ENCODE peak calls at places on chromosomes 13 and 19, in nine cellular contexts. One of them, this sample, is unnamed.

GRCh38 chr13:111414341-111414740 is 93.9 kb downstream of the TEX29 start:
- DNase-seq in MCF 10A: no peak
- DNase-seq in WTC11: no peak
- DNase-seq in breast epithelium: no peak
- DNase-seq in HFF-Myc: no peak
- DNase-seq in activated T-cell treated with anti-CD3 and anti-CD28 coated beads, Interleukin-2, amount 50 U/mL, for 4 hours: no peak
- DNase-seq in ecto neural progenitor cell: no peak
- DNase-seq in RPMI8226: no peak
- DNase-seq in colonic mucosa: no peak
- DNase-seq in this sample: no peak

GRCh38 chr13:112071902-112072530 is 5.1 kb downstream of the SOX1 start:
- DNase-seq in MCF 10A: no peak
- DNase-seq in WTC11: no peak
- DNase-seq in breast epithelium: no peak
- DNase-seq in HFF-Myc: no peak
- DNase-seq in activated T-cell treated with anti-CD3 and anti-CD28 coated beads, Interleukin-2, amount 50 U/mL, for 4 hours: no peak
- DNase-seq in ecto neural progenitor cell: no peak
- DNase-seq in RPMI8226: no peak
- DNase-seq in colonic mucosa: no peak
- DNase-seq in this sample: no peak

GRCh38 chr13:97600438-97601080 is 166.6 kb downstream of the RAP2A start:
- DNase-seq in MCF 10A: peak; percentile 83
- DNase-seq in WTC11: no peak
- DNase-seq in breast epithelium: no peak
- DNase-seq in HFF-Myc: peak; percentile 5
- DNase-seq in activated T-cell treated with anti-CD3 and anti-CD28 coated beads, Interleukin-2, amount 50 U/mL, for 4 hours: no peak
- DNase-seq in ecto neural progenitor cell: no peak
- DNase-seq in RPMI8226: peak; percentile 11
- DNase-seq in colonic mucosa: no peak
- DNase-seq in this sample: peak; percentile 4

GRCh38 chr13:74166286-74166685 is 32.1 kb upstream of the KLF12 start:
- DNase-seq in MCF 10A: no peak
- DNase-seq in WTC11: no peak
- DNase-seq in breast epithelium: no peak
- DNase-seq in HFF-Myc: no peak
- DNase-seq in activated T-cell treated with anti-CD3 and anti-CD28 coated beads, Interleukin-2, amount 50 U/mL, for 4 hours: no peak
- DNase-seq in ecto neural progenitor cell: no peak
- DNase-seq in RPMI8226: no peak
- DNase-seq in colonic mucosa: no peak
- DNase-seq in this sample: no peak

GRCh38 chr13:94217370-94217769 is 262.1 kb downstream of the DCT start:
- DNase-seq in MCF 10A: no peak
- DNase-seq in WTC11: no peak
- DNase-seq in breast epithelium: no peak
- DNase-seq in HFF-Myc: no peak
- DNase-seq in activated T-cell treated with anti-CD3 and anti-CD28 coated beads, Interleukin-2, amount 50 U/mL, for 4 hours: no peak
- DNase-seq in ecto neural progenitor cell: no peak
- DNase-seq in RPMI8226: no peak
- DNase-seq in colonic mucosa: no peak
- DNase-seq in this sample: no peak

GRCh38 chr19:29587518-29587986 is 18.5 kb upstream of the POP4 start:
- DNase-seq in MCF 10A: no peak
- DNase-seq in WTC11: no peak
- DNase-seq in breast epithelium: no peak
- DNase-seq in HFF-Myc: peak; percentile 25
- DNase-seq in activated T-cell treated with anti-CD3 and anti-CD28 coated beads, Interleukin-2, amount 50 U/mL, for 4 hours: peak; percentile 39
- DNase-seq in ecto neural progenitor cell: no peak
- DNase-seq in RPMI8226: no peak
- DNase-seq in colonic mucosa: no peak
- DNase-seq in this sample: no peak

GRCh38 chr19:35362261-35363000 is 4.2 kb downstream of the FFAR3 start:
- DNase-seq in MCF 10A: no peak
- DNase-seq in WTC11: no peak
- DNase-seq in breast epithelium: no peak
- DNase-seq in HFF-Myc: no peak
- DNase-seq in activated T-cell treated with anti-CD3 and anti-CD28 coated beads, Interleukin-2, amount 50 U/mL, for 4 hours: no peak
- DNase-seq in ecto neural progenitor cell: peak; percentile 14
- DNase-seq in RPMI8226: no peak
- DNase-seq in colonic mucosa: no peak
- DNase-seq in this sample: no peak

GRCh38 chr13:77516342-77516789 is 19.1 kb upstream of the SCEL start:
- DNase-seq in MCF 10A: peak; percentile 52
- DNase-seq in WTC11: no peak
- DNase-seq in breast epithelium: no peak
- DNase-seq in HFF-Myc: no peak
- DNase-seq in activated T-cell treated with anti-CD3 and anti-CD28 coated beads, Interleukin-2, amount 50 U/mL, for 4 hours: no peak
- DNase-seq in ecto neural progenitor cell: no peak
- DNase-seq in RPMI8226: no peak
- DNase-seq in colonic mucosa: no peak
- DNase-seq in this sample: no peak

GRCh38 chr19:18520848-18521691 is 800 bp downstream of the ELL start:
- DNase-seq in MCF 10A: peak; percentile 28
- DNase-seq in WTC11: peak; percentile 42
- DNase-seq in breast epithelium: no peak
- DNase-seq in HFF-Myc: no peak
- DNase-seq in activated T-cell treated with anti-CD3 and anti-CD28 coated beads, Interleukin-2, amount 50 U/mL, for 4 hours: no peak
- DNase-seq in ecto neural progenitor cell: peak; percentile 69
- DNase-seq in RPMI8226: peak; percentile 75
- DNase-seq in colonic mucosa: peak; percentile 61
- DNase-seq in this sample: no peak

GRCh38 chr19:18460313-18460712 is 22.4 kb upstream of the ISYNA1 start:
- DNase-seq in MCF 10A: peak; percentile 90
- DNase-seq in WTC11: no peak
- DNase-seq in breast epithelium: no peak
- DNase-seq in HFF-Myc: no peak
- DNase-seq in activated T-cell treated with anti-CD3 and anti-CD28 coated beads, Interleukin-2, amount 50 U/mL, for 4 hours: no peak
- DNase-seq in ecto neural progenitor cell: no peak
- DNase-seq in RPMI8226: no peak
- DNase-seq in colonic mucosa: no peak
- DNase-seq in this sample: no peak

GRCh38 chr19:36973021-36973843 is 57.1 kb downstream of the ZNF568 start:
- DNase-seq in MCF 10A: no peak
- DNase-seq in WTC11: peak; percentile 90
- DNase-seq in breast epithelium: peak; percentile 72
- DNase-seq in HFF-Myc: peak; percentile 2
- DNase-seq in activated T-cell treated with anti-CD3 and anti-CD28 coated beads, Interleukin-2, amount 50 U/mL, for 4 hours: peak; percentile 66
- DNase-seq in ecto neural progenitor cell: peak; percentile 46
- DNase-seq in RPMI8226: peak; percentile 29
- DNase-seq in colonic mucosa: peak; percentile 92
- DNase-seq in this sample: peak; percentile 78

GRCh38 chr13:44796597-44797517 is 192.4 kb downstream of the NUFIP1 start:
- DNase-seq in MCF 10A: no peak
- DNase-seq in WTC11: no peak
- DNase-seq in breast epithelium: no peak
- DNase-seq in HFF-Myc: no peak
- DNase-seq in activated T-cell treated with anti-CD3 and anti-CD28 coated beads, Interleukin-2, amount 50 U/mL, for 4 hours: no peak
- DNase-seq in ecto neural progenitor cell: no peak
- DNase-seq in RPMI8226: no peak
- DNase-seq in colonic mucosa: no peak
- DNase-seq in this sample: no peak

GRCh38 chr13:28316129-28316528 is 177.8 kb downstream of the PAN3 start:
- DNase-seq in MCF 10A: no peak
- DNase-seq in WTC11: no peak
- DNase-seq in breast epithelium: no peak
- DNase-seq in HFF-Myc: no peak
- DNase-seq in activated T-cell treated with anti-CD3 and anti-CD28 coated beads, Interleukin-2, amount 50 U/mL, for 4 hours: no peak
- DNase-seq in ecto neural progenitor cell: no peak
- DNase-seq in RPMI8226: peak; percentile 9
- DNase-seq in colonic mucosa: no peak
- DNase-seq in this sample: no peak

GRCh38 chr19:55392820-55393219 is 7.1 kb downstream of the RPL28 start:
- DNase-seq in MCF 10A: no peak
- DNase-seq in WTC11: no peak
- DNase-seq in breast epithelium: no peak
- DNase-seq in HFF-Myc: no peak
- DNase-seq in activated T-cell treated with anti-CD3 and anti-CD28 coated beads, Interleukin-2, amount 50 U/mL, for 4 hours: no peak
- DNase-seq in ecto neural progenitor cell: no peak
- DNase-seq in RPMI8226: no peak
- DNase-seq in colonic mucosa: no peak
- DNase-seq in this sample: no peak

GRCh38 chr19:50829801-50830200 is 3.6 kb downstream of the KLK15 start:
- DNase-seq in MCF 10A: no peak
- DNase-seq in WTC11: no peak
- DNase-seq in breast epithelium: no peak
- DNase-seq in HFF-Myc: no peak
- DNase-seq in activated T-cell treated with anti-CD3 and anti-CD28 coated beads, Interleukin-2, amount 50 U/mL, for 4 hours: no peak
- DNase-seq in ecto neural progenitor cell: no peak
- DNase-seq in RPMI8226: no peak
- DNase-seq in colonic mucosa: no peak
- DNase-seq in this sample: no peak

GRCh38 chr13:28657784-28658538 is 969 bp upstream of the POMP start:
- DNase-seq in MCF 10A: no peak
- DNase-seq in WTC11: no peak
- DNase-seq in breast epithelium: no peak
- DNase-seq in HFF-Myc: no peak
- DNase-seq in activated T-cell treated with anti-CD3 and anti-CD28 coated beads, Interleukin-2, amount 50 U/mL, for 4 hours: no peak
- DNase-seq in ecto neural progenitor cell: no peak
- DNase-seq in RPMI8226: peak; percentile 2
- DNase-seq in colonic mucosa: no peak
- DNase-seq in this sample: no peak

GRCh38 chr13:99425485-99426341 is 75.6 kb upstream of the TM9SF2 start:
- DNase-seq in MCF 10A: no peak
- DNase-seq in WTC11: no peak
- DNase-seq in breast epithelium: no peak
- DNase-seq in HFF-Myc: no peak
- DNase-seq in activated T-cell treated with anti-CD3 and anti-CD28 coated beads, Interleukin-2, amount 50 U/mL, for 4 hours: peak; percentile 62
- DNase-seq in ecto neural progenitor cell: no peak
- DNase-seq in RPMI8226: peak; percentile 79
- DNase-seq in colonic mucosa: peak; percentile 44
- DNase-seq in this sample: no peak

GRCh38 chr19:38190061-38190460 is 34.0 kb downstream of the DPF1 start:
- DNase-seq in MCF 10A: peak; percentile 9
- DNase-seq in WTC11: no peak
- DNase-seq in breast epithelium: no peak
- DNase-seq in HFF-Myc: no peak
- DNase-seq in activated T-cell treated with anti-CD3 and anti-CD28 coated beads, Interleukin-2, amount 50 U/mL, for 4 hours: no peak
- DNase-seq in ecto neural progenitor cell: no peak
- DNase-seq in RPMI8226: no peak
- DNase-seq in colonic mucosa: no peak
- DNase-seq in this sample: no peak

GRCh38 chr19:14107581-14108461 is 9.7 kb downstream of the PRKACA start:
- DNase-seq in MCF 10A: no peak
- DNase-seq in WTC11: no peak
- DNase-seq in breast epithelium: no peak
- DNase-seq in HFF-Myc: no peak
- DNase-seq in activated T-cell treated with anti-CD3 and anti-CD28 coated beads, Interleukin-2, amount 50 U/mL, for 4 hours: no peak
- DNase-seq in ecto neural progenitor cell: no peak
- DNase-seq in RPMI8226: no peak
- DNase-seq in colonic mucosa: no peak
- DNase-seq in this sample: no peak

GRCh38 chr13:113904411-113904810 is 40.5 kb upstream of the GAS6 start:
- DNase-seq in MCF 10A: peak; percentile 75
- DNase-seq in WTC11: peak; percentile 66
- DNase-seq in breast epithelium: peak; percentile 15
- DNase-seq in HFF-Myc: no peak
- DNase-seq in activated T-cell treated with anti-CD3 and anti-CD28 coated beads, Interleukin-2, amount 50 U/mL, for 4 hours: no peak
- DNase-seq in ecto neural progenitor cell: no peak
- DNase-seq in RPMI8226: no peak
- DNase-seq in colonic mucosa: peak; percentile 44
- DNase-seq in this sample: no peak

GRCh38 chr19:46755077-46755852 is 9.0 kb upstream of the STRN4 start:
- DNase-seq in MCF 10A: no peak
- DNase-seq in WTC11: no peak
- DNase-seq in breast epithelium: no peak
- DNase-seq in HFF-Myc: no peak
- DNase-seq in activated T-cell treated with anti-CD3 and anti-CD28 coated beads, Interleukin-2, amount 50 U/mL, for 4 hours: no peak
- DNase-seq in ecto neural progenitor cell: no peak
- DNase-seq in RPMI8226: no peak
- DNase-seq in colonic mucosa: no peak
- DNase-seq in this sample: no peak

GRCh38 chr19:45331411-45331810 is 8.7 kb upstream of the CKM start:
- DNase-seq in MCF 10A: no peak
- DNase-seq in WTC11: no peak
- DNase-seq in breast epithelium: no peak
- DNase-seq in HFF-Myc: no peak
- DNase-seq in activated T-cell treated with anti-CD3 and anti-CD28 coated beads, Interleukin-2, amount 50 U/mL, for 4 hours: no peak
- DNase-seq in ecto neural progenitor cell: no peak
- DNase-seq in RPMI8226: no peak
- DNase-seq in colonic mucosa: no peak
- DNase-seq in this sample: peak; percentile 3

GRCh38 chr13:114128624-114129522 is 3.5 kb downstream of the RASA3 start:
- DNase-seq in MCF 10A: no peak
- DNase-seq in WTC11: no peak
- DNase-seq in breast epithelium: no peak
- DNase-seq in HFF-Myc: no peak
- DNase-seq in activated T-cell treated with anti-CD3 and anti-CD28 coated beads, Interleukin-2, amount 50 U/mL, for 4 hours: peak; percentile 92
- DNase-seq in ecto neural progenitor cell: no peak
- DNase-seq in RPMI8226: no peak
- DNase-seq in colonic mucosa: peak; percentile 67
- DNase-seq in this sample: no peak

GRCh38 chr19:8615022-8615421 is 4.5 kb upstream of the ADAMTS10 start:
- DNase-seq in MCF 10A: no peak
- DNase-seq in WTC11: no peak
- DNase-seq in breast epithelium: no peak
- DNase-seq in HFF-Myc: no peak
- DNase-seq in activated T-cell treated with anti-CD3 and anti-CD28 coated beads, Interleukin-2, amount 50 U/mL, for 4 hours: no peak
- DNase-seq in ecto neural progenitor cell: no peak
- DNase-seq in RPMI8226: no peak
- DNase-seq in colonic mucosa: no peak
- DNase-seq in this sample: no peak

GRCh38 chr19:46069841-46070341 is 29.1 kb upstream of the IGFL4 start:
- DNase-seq in MCF 10A: peak; percentile 93
- DNase-seq in WTC11: no peak
- DNase-seq in breast epithelium: no peak
- DNase-seq in HFF-Myc: peak; percentile 57
- DNase-seq in activated T-cell treated with anti-CD3 and anti-CD28 coated beads, Interleukin-2, amount 50 U/mL, for 4 hours: no peak
- DNase-seq in ecto neural progenitor cell: no peak
- DNase-seq in RPMI8226: no peak
- DNase-seq in colonic mucosa: no peak
- DNase-seq in this sample: peak; percentile 24

GRCh38 chr19:11421607-11422098 is 2.5 kb upstream of the RGL3 start:
- DNase-seq in MCF 10A: no peak
- DNase-seq in WTC11: peak; percentile 95
- DNase-seq in breast epithelium: no peak
- DNase-seq in HFF-Myc: no peak
- DNase-seq in activated T-cell treated with anti-CD3 and anti-CD28 coated beads, Interleukin-2, amount 50 U/mL, for 4 hours: no peak
- DNase-seq in ecto neural progenitor cell: peak; percentile 74
- DNase-seq in RPMI8226: peak; percentile 65
- DNase-seq in colonic mucosa: peak; percentile 76
- DNase-seq in this sample: peak; percentile 26

GRCh38 chr13:20980420-20980819 is 77.9 kb upstream of the XPO4 start:
- DNase-seq in MCF 10A: no peak
- DNase-seq in WTC11: no peak
- DNase-seq in breast epithelium: no peak
- DNase-seq in HFF-Myc: no peak
- DNase-seq in activated T-cell treated with anti-CD3 and anti-CD28 coated beads, Interleukin-2, amount 50 U/mL, for 4 hours: no peak
- DNase-seq in ecto neural progenitor cell: no peak
- DNase-seq in RPMI8226: no peak
- DNase-seq in colonic mucosa: no peak
- DNase-seq in this sample: no peak

GRCh38 chr19:45001087-45001739 is at the start of gene RELB:
- DNase-seq in MCF 10A: peak; percentile 95
- DNase-seq in WTC11: peak; percentile 97
- DNase-seq in breast epithelium: peak; percentile 94
- DNase-seq in HFF-Myc: peak; percentile 32
- DNase-seq in activated T-cell treated with anti-CD3 and anti-CD28 coated beads, Interleukin-2, amount 50 U/mL, for 4 hours: peak; percentile 98
- DNase-seq in ecto neural progenitor cell: peak; percentile 96
- DNase-seq in RPMI8226: peak; percentile 91
- DNase-seq in colonic mucosa: peak; percentile 98
- DNase-seq in this sample: peak; percentile 69

GRCh38 chr19:6378036-6378435 is 2.3 kb upstream of the PSPN start:
- DNase-seq in MCF 10A: no peak
- DNase-seq in WTC11: no peak
- DNase-seq in breast epithelium: peak; percentile 58
- DNase-seq in HFF-Myc: no peak
- DNase-seq in activated T-cell treated with anti-CD3 and anti-CD28 coated beads, Interleukin-2, amount 50 U/mL, for 4 hours: no peak
- DNase-seq in ecto neural progenitor cell: no peak
- DNase-seq in RPMI8226: no peak
- DNase-seq in colonic mucosa: no peak
- DNase-seq in this sample: no peak

GRCh38 chr13:46797468-46798237 is 692 bp upstream of the ESD start:
- DNase-seq in MCF 10A: no peak
- DNase-seq in WTC11: no peak
- DNase-seq in breast epithelium: no peak
- DNase-seq in HFF-Myc: no peak
- DNase-seq in activated T-cell treated with anti-CD3 and anti-CD28 coated beads, Interleukin-2, amount 50 U/mL, for 4 hours: no peak
- DNase-seq in ecto neural progenitor cell: no peak
- DNase-seq in RPMI8226: no peak
- DNase-seq in colonic mucosa: peak; percentile 21
- DNase-seq in this sample: no peak

GRCh38 chr19:6458695-6459355 is 767 bp downstream of the SLC25A23 start:
- DNase-seq in MCF 10A: no peak
- DNase-seq in WTC11: peak; percentile 21
- DNase-seq in breast epithelium: no peak
- DNase-seq in HFF-Myc: no peak
- DNase-seq in activated T-cell treated with anti-CD3 and anti-CD28 coated beads, Interleukin-2, amount 50 U/mL, for 4 hours: no peak
- DNase-seq in ecto neural progenitor cell: no peak
- DNase-seq in RPMI8226: no peak
- DNase-seq in colonic mucosa: peak; percentile 67
- DNase-seq in this sample: no peak

This sample was measured in NCI-H1105 treated with DMSO at 0.1 percent for 48 hours.